ENCODE peak calls at places on chromosomes 16 and 17, in seven cellular contexts. A is suprapubic skin, C is upper lobe of right lung, Z is AG09309, X is choroid plexus epithelial cell, Q is fibroblast of the aortic adventitia, S is progenitor cell of endocrine pancreas. R is an unnamed sample.

GRCh38 chr16:69396187-69397061 is 10.6 kb upstream of the TERF2 start:
- DNase-seq in X (peak), S (peak), A (peak), Q (peak), Z (peak), C (no peak), R (peak)

GRCh38 chr17:60129164-60129563 is 20.6 kb upstream of the CA4 start:
- DNase-seq in X (no peak), C (no peak), A (no peak), Q (no peak), S (no peak), Z (no peak), R (no peak)

GRCh38 chr17:62827722-62828498 is 19.8 kb upstream of the MARCHF10 start:
- DNase-seq in X (peak), Z (no peak), S (no peak), A (no peak), C (no peak), Q (peak), R (peak)

GRCh38 chr17:3959921-3960601 is 4.2 kb downstream of the ATP2A3 start:
- DNase-seq in X (no peak), A (no peak), Z (no peak), S (no peak), C (no peak), Q (no peak), R (no peak)

GRCh38 chr17:51819341-51819740 is 339.2 kb downstream of the CA10 start:
- DNase-seq in Q (no peak), C (no peak), Z (no peak), S (no peak), A (no peak), X (no peak), R (no peak)

GRCh38 chr17:29569245-29569950 is 897 bp downstream of the TP53I13 start:
- DNase-seq in X (no peak), S (no peak), A (peak), Z (no peak), C (peak), Q (no peak), R (peak)

GRCh38 chr17:1232786-1233185 is 37.5 kb upstream of the BHLHA9 start:
- DNase-seq in A (no peak), C (no peak), Z (no peak), X (peak), Q (peak), S (no peak), R (peak)

GRCh38 chr16:89084814-89085612 is 8.6 kb upstream of the ACSF3 start:
- DNase-seq in C (no peak), Z (no peak), X (no peak), Q (no peak), A (no peak), S (no peak), R (no peak)

GRCh38 chr17:2040219-2040827 is 1.5 kb upstream of the OVCA2 start:
- DNase-seq in Q (no peak), Z (no peak), S (no peak), A (no peak), C (no peak), X (no peak), R (no peak)

GRCh38 chr16:62036101-62036806 is at the start of gene CDH8:
- DNase-seq in X (no peak), A (no peak), Q (no peak), S (peak), C (peak), Z (no peak), R (no peak)

GRCh38 chr16:30076276-30076791 is 540 bp downstream of the PPP4C start:
- DNase-seq in A (no peak), X (no peak), Z (no peak), S (no peak), C (no peak), Q (peak), R (no peak)

GRCh38 chr17:42184717-42185496 is at the start of gene HCRT:
- DNase-seq in C (no peak), X (no peak), A (no peak), Q (no peak), Z (no peak), S (no peak), R (no peak)

GRCh38 chr17:42185497-42185860 is 227 bp upstream of the HCRT start:
- DNase-seq in Q (no peak), C (no peak), S (no peak), X (no peak), Z (no peak), A (no peak), R (no peak)

GRCh38 chr17:42181851-42182207 is 887 bp upstream of the KCNH4 start:
- DNase-seq in X (no peak), Z (no peak), Q (no peak), S (no peak), C (no peak), A (no peak), R (no peak)

GRCh38 chr17:42182927-42183734 is 2.1 kb downstream of the HCRT start:
- DNase-seq in A (no peak), S (no peak), X (peak), C (no peak), Q (peak), Z (no peak), R (peak)

DNA sequence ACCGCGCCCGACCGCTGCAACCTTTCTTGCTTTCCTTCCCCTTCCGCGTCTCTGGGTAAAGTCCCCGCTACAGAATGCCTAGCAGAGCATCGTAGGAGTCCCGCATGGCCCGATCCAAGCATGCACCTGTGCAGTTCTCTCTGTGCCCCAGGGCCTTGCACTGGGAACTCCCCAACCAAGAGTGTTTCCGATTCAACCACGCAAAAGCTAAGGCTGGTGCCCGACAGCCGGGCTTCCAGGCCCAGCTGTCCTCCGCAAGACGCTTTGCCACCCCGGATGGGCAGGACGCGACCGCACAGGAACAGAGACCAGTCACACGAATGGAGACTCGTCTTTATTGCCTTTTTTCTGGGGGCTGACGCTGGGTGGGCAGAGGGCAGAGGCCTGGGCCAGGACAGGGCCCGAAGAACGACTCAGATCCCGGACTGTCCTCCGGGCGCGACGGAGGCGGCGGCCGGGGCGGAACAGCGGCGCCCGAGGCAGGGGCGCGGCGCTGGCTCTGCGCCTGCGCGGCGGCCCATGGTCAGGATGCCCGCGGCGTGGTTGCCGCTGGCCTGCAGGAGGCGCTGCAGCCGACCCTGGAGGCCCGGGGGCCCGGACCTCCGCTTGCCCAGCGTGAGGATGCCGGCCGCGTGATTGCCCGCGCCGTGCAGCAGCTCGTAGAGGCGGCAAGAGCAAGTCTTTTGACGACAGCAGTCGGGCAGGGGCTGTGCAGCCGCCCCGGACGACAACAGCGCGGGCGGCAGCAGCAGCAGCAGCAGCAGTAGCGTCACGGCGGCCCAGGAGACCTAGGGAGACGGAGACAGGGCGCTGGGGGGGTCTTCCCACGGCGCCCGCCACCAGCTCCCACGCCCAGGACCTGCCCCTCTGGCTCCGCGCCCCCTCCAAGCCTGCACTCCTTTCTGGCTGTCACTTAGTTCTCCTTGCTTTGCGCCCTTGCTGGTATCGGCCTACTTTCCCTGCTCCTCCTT is 1.2 kb downstream of the HCRT start:
- DNase-seq in Z (no peak), A (no peak), X (peak), C (peak), Q (peak), S (peak), R (peak)
- TF ChIP-seq CTCF in Z (peak), A (peak), X (peak), C (peak), Q (peak), S (peak), R (peak)

GRCh38 chr17:78174332-78174869 is 6.0 kb downstream of the SYNGR2 start:
- DNase-seq in Z (no peak), C (peak), S (no peak), X (no peak), A (peak), Q (no peak), R (no peak)
- TF ChIP-seq CTCF in Z (no peak), C (peak), S (no peak), X (no peak), A (peak), Q (no peak), R (no peak)

GRCh38 chr16:31094424-31095120 is at the start of gene VKORC1:
- DNase-seq in X (peak), Q (peak), S (peak), C (peak), Z (peak), A (peak), R (peak)
- TF ChIP-seq CTCF in X (no peak), Q (no peak), S (no peak), C (no peak), Z (no peak), A (no peak), R (no peak)

GRCh38 chr16:67199808-67200198 is 872 bp downstream of the ELMO3 start:
- DNase-seq in Z (no peak), X (no peak), S (no peak), C (peak), A (no peak), Q (no peak), R (no peak)
- TF ChIP-seq CTCF in Z (no peak), X (no peak), S (no peak), C (no peak), A (peak), Q (no peak), R (peak)

GRCh38 chr16:56610609-56611111 is 2.3 kb downstream of the MT2A start:
- DNase-seq in Z (peak), Q (peak), X (peak), C (no peak), S (no peak), A (no peak), R (no peak)
- TF ChIP-seq CTCF in Z (no peak), Q (no peak), X (no peak), C (no peak), S (no peak), A (no peak), R (no peak)